ENCODE peak calls at places on chromosome 1, in six cellular contexts. One of them, this sample, is unnamed.

GRCh38 chr1:1407101-1407956 is at the start of gene MRPL20:
- DNase-seq in thoracic aorta: peak; percentile 79
- DNase-seq in amniotic stem cell: peak; percentile 90
- DNase-seq in cerebellar nuclear complex: peak; percentile 82
- DNase-seq in neuronal stem cell: peak; percentile 85
- DNase-seq in activated CD8-positive, alpha-beta memory T cell treated with anti-CD3 and anti-CD28 coated beads, Interleukin-2, amount 50 U/mL, for 48 hours: peak; percentile 97
- DNase-seq in this sample: peak; percentile 94

GRCh38 chr1:53577141-53578100 is 118.2 kb downstream of the DMRTB1 start:
- DNase-seq in activated CD8-positive, alpha-beta memory T cell treated with anti-CD3 and anti-CD28 coated beads, Interleukin-2, amount 50 U/mL, for 48 hours: peak; percentile 47
- DNase-seq in amniotic stem cell: no peak
- DNase-seq in thoracic aorta: no peak
- DNase-seq in neuronal stem cell: no peak
- DNase-seq in cerebellar nuclear complex: no peak
- DNase-seq in this sample: no peak

GRCh38 chr1:215219372-215219771 is 136.8 kb downstream of the KCNK2 start:
- DNase-seq in amniotic stem cell: no peak
- DNase-seq in thoracic aorta: no peak
- DNase-seq in activated CD8-positive, alpha-beta memory T cell treated with anti-CD3 and anti-CD28 coated beads, Interleukin-2, amount 50 U/mL, for 48 hours: no peak
- DNase-seq in neuronal stem cell: no peak
- DNase-seq in cerebellar nuclear complex: no peak
- DNase-seq in this sample: no peak

GRCh38 chr1:9687120-9687875 is 35.8 kb downstream of the PIK3CD start:
- DNase-seq in activated CD8-positive, alpha-beta memory T cell treated with anti-CD3 and anti-CD28 coated beads, Interleukin-2, amount 50 U/mL, for 48 hours: peak; percentile 84
- DNase-seq in neuronal stem cell: peak; percentile 66
- DNase-seq in thoracic aorta: peak; percentile 33
- DNase-seq in cerebellar nuclear complex: no peak
- DNase-seq in amniotic stem cell: peak; percentile 52
- DNase-seq in this sample: peak; percentile 87

GRCh38 chr1:51842255-51842654 is 36.3 kb downstream of the NRDC start:
- DNase-seq in cerebellar nuclear complex: no peak
- DNase-seq in amniotic stem cell: no peak
- DNase-seq in thoracic aorta: no peak
- DNase-seq in neuronal stem cell: no peak
- DNase-seq in activated CD8-positive, alpha-beta memory T cell treated with anti-CD3 and anti-CD28 coated beads, Interleukin-2, amount 50 U/mL, for 48 hours: no peak
- DNase-seq in this sample: no peak

GRCh38 chr1:94805912-94806311 is 14.2 kb upstream of the SLC44A3 start:
- DNase-seq in cerebellar nuclear complex: peak; percentile 51
- DNase-seq in activated CD8-positive, alpha-beta memory T cell treated with anti-CD3 and anti-CD28 coated beads, Interleukin-2, amount 50 U/mL, for 48 hours: peak; percentile 65
- DNase-seq in amniotic stem cell: peak; percentile 17
- DNase-seq in thoracic aorta: no peak
- DNase-seq in neuronal stem cell: peak; percentile 55
- DNase-seq in this sample: no peak

GRCh38 chr1:147515046-147515869 is 26.0 kb upstream of the BCL9 start:
- DNase-seq in amniotic stem cell: no peak
- DNase-seq in activated CD8-positive, alpha-beta memory T cell treated with anti-CD3 and anti-CD28 coated beads, Interleukin-2, amount 50 U/mL, for 48 hours: no peak
- DNase-seq in neuronal stem cell: no peak
- DNase-seq in cerebellar nuclear complex: no peak
- DNase-seq in thoracic aorta: no peak
- DNase-seq in this sample: no peak

GRCh38 chr1:64539279-64539678 is 69.3 kb downstream of the CACHD1 start:
- DNase-seq in cerebellar nuclear complex: no peak
- DNase-seq in thoracic aorta: no peak
- DNase-seq in activated CD8-positive, alpha-beta memory T cell treated with anti-CD3 and anti-CD28 coated beads, Interleukin-2, amount 50 U/mL, for 48 hours: no peak
- DNase-seq in neuronal stem cell: no peak
- DNase-seq in amniotic stem cell: no peak
- DNase-seq in this sample: no peak

GRCh38 chr1:22633697-22634463 is 2.5 kb upstream of the C1QA start:
- DNase-seq in cerebellar nuclear complex: no peak
- DNase-seq in activated CD8-positive, alpha-beta memory T cell treated with anti-CD3 and anti-CD28 coated beads, Interleukin-2, amount 50 U/mL, for 48 hours: no peak
- DNase-seq in amniotic stem cell: no peak
- DNase-seq in neuronal stem cell: no peak
- DNase-seq in thoracic aorta: no peak
- DNase-seq in this sample: no peak

GRCh38 chr1:217747156-217747769 is 116.1 kb downstream of the SPATA17 start:
- DNase-seq in thoracic aorta: no peak
- DNase-seq in activated CD8-positive, alpha-beta memory T cell treated with anti-CD3 and anti-CD28 coated beads, Interleukin-2, amount 50 U/mL, for 48 hours: no peak
- DNase-seq in neuronal stem cell: no peak
- DNase-seq in cerebellar nuclear complex: no peak
- DNase-seq in amniotic stem cell: peak; percentile 12
- DNase-seq in this sample: no peak

GRCh38 chr1:211642870-211643269 is 32.6 kb downstream of the NEK2 start:
- DNase-seq in neuronal stem cell: no peak
- DNase-seq in cerebellar nuclear complex: no peak
- DNase-seq in amniotic stem cell: no peak
- DNase-seq in thoracic aorta: no peak
- DNase-seq in activated CD8-positive, alpha-beta memory T cell treated with anti-CD3 and anti-CD28 coated beads, Interleukin-2, amount 50 U/mL, for 48 hours: peak; percentile 38
- DNase-seq in this sample: peak; percentile 62

GRCh38 chr1:44031051-44031899 is at the start of gene SLC6A9:
- DNase-seq in neuronal stem cell: peak; percentile 66
- DNase-seq in thoracic aorta: peak; percentile 44
- DNase-seq in amniotic stem cell: no peak
- DNase-seq in activated CD8-positive, alpha-beta memory T cell treated with anti-CD3 and anti-CD28 coated beads, Interleukin-2, amount 50 U/mL, for 48 hours: peak; percentile 67
- DNase-seq in cerebellar nuclear complex: no peak
- DNase-seq in this sample: peak; percentile 84

This sample was measured in osteocyte.